ENCODE peak calls at places on chromosomes 12 and 14, in seven cellular contexts. F is prostate gland, H is stomach, V is transverse colon, N is HCT116, K is HepG2, J is GM12878. E is an unnamed sample.

GRCh38 chr12:107229827-107230226 is 136.5 kb upstream of the CRY1 start:
- DNase-seq in F (no peak), H (no peak), V (no peak), N (no peak), K (no peak), J (no peak), E (no peak)

GRCh38 chr14:88521818-88522217 is 33.0 kb downstream of the PTPN21 start:
- DNase-seq in F (no peak), H (no peak), V (no peak), N (no peak), K (no peak), J (no peak), E (no peak)

GRCh38 chr12:80702889-80703605 is 4.4 kb upstream of the MYF6 start:
- DNase-seq in F (no peak), H (no peak), V (no peak), N (no peak), K (peak; percentile 5), J (peak; percentile 23), E (no peak)

GRCh38 chr12:76083761-76084276 is 666 bp downstream of the NAP1L1 start:
- DNase-seq in F (peak; percentile 56), H (peak; percentile 49), V (peak; percentile 66), N (no peak), K (peak; percentile 72), J (no peak), E (peak; percentile 47)

GRCh38 chr14:75470238-75470797 is 42.5 kb downstream of the JDP2 start:
- DNase-seq in F (peak; percentile 37), H (peak; percentile 17), V (peak; percentile 52), N (no peak), K (no peak), J (no peak), E (no peak)

GRCh38 chr12:6461401-6462233 is 8.9 kb downstream of the VAMP1 start:
- DNase-seq in F (peak; percentile 24), H (peak; percentile 62), V (peak; percentile 80), N (no peak), K (no peak), J (peak; percentile 95), E (peak; percentile 59)

GRCh38 chr14:105123981-105124836 is 44.4 kb downstream of the JAG2 start:
- DNase-seq in F (no peak), H (no peak), V (peak; percentile 21), N (no peak), K (no peak), J (no peak), E (no peak)

GRCh38 chr14:56798447-56799326 is 11.6 kb downstream of the OTX2 start:
- DNase-seq in F (no peak), H (no peak), V (no peak), N (no peak), K (no peak), J (no peak), E (no peak)

GRCh38 chr12:120364487-120364886 is 4.5 kb downstream of the MSI1 start:
- DNase-seq in F (no peak), H (no peak), V (peak; percentile 24), N (no peak), K (no peak), J (no peak), E (no peak)

GRCh38 chr12:11877869-11878780 is 192.6 kb upstream of the BCL2L14 start:
- DNase-seq in F (no peak), H (peak; percentile 57), V (peak; percentile 68), N (no peak), K (no peak), J (no peak), E (peak; percentile 54)

GRCh38 chr14:74441113-74441512 is 15.1 kb upstream of the SYNDIG1L start:
- DNase-seq in F (no peak), H (no peak), V (no peak), N (no peak), K (no peak), J (no peak), E (no peak)

GRCh38 chr12:109310247-109311125 is 1.4 kb upstream of the FOXN4 start:
- DNase-seq in F (no peak), H (no peak), V (no peak), N (no peak), K (no peak), J (no peak), E (no peak)

GRCh38 chr14:83041224-83041623 is 1507.6 kb upstream of the SEL1L start:
- DNase-seq in F (no peak), H (no peak), V (no peak), N (no peak), K (no peak), J (no peak), E (no peak)

GRCh38 chr14:54450535-54450934 is 9.4 kb upstream of the CNIH1 start:
- DNase-seq in F (no peak), H (no peak), V (no peak), N (no peak), K (no peak), J (peak; percentile 42), E (no peak)

GRCh38 chr12:43812926-43813325 is 6.8 kb upstream of the TWF1 start:
- DNase-seq in F (no peak), H (no peak), V (no peak), N (no peak), K (no peak), J (no peak), E (no peak)

GRCh38 chr12:17216156-17216555 is 610.2 kb upstream of the LMO3 start:
- DNase-seq in F (no peak), H (no peak), V (no peak), N (no peak), K (no peak), J (no peak), E (no peak)

GRCh38 chr14:71136386-71137060 is 229.3 kb downstream of the PCNX1 start:
- DNase-seq in F (no peak), H (no peak), V (no peak), N (no peak), K (no peak), J (no peak), E (no peak)

GRCh38 chr14:71135496-71135895 is 228.2 kb downstream of the PCNX1 start:
- DNase-seq in F (no peak), H (no peak), V (no peak), N (no peak), K (no peak), J (no peak), E (no peak)

GRCh38 chr14:71135911-71136310 is 228.7 kb downstream of the PCNX1 start:
- DNase-seq in F (no peak), H (no peak), V (no peak), N (no peak), K (no peak), J (no peak), E (no peak)

GRCh38 chr14:71133296-71133695 is 226.0 kb downstream of the PCNX1 start:
- DNase-seq in F (no peak), H (no peak), V (no peak), N (no peak), K (no peak), J (no peak), E (no peak)

DNA sequence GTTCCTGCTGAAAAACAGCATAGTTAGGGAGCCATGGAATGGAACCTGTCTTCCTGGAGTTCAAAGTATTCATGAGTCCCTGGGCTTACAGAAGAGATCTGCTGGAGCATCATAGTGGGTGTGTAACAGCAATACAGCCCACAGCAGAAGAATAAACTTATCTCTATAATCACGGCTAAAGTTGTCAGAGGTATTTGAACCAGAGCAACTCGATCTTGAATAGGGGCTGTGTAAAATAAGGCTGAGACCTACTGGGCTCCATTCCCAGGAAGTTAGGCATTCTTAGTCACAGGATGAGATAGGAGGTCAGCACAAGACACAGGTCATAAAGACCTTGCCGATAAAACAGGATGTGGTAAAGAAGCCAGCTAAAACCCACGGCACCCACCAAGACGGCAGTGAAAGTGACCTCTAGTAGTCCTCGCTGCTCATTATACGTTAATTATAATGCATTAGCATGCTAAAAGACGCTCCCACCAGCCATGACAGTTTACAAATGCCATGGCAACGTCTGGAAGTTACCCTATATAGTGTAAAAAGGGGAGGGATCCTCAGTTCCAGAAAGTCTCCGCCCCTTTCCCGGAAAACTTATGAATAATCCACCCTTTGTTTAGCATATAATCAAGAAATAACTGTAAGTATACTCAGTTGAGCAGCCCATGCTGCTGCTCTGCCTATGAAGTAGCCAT is 223.4 kb downstream of the PCNX1 start:
- DNase-seq in F (no peak), H (no peak), V (no peak), N (no peak), K (no peak), J (peak; percentile 20), E (no peak)
- H3K27ac ChIP-seq in F (no peak overlapping the region), H (no peak overlapping the region), V (no peak overlapping the region), N (no peak overlapping the region), K (no peak overlapping the region), J (no peak overlapping the region), E (no peak overlapping the region)

GRCh38 chr12:50926415-50926814 is 25.9 kb upstream of the HIGD1C start:
- DNase-seq in F (no peak), H (no peak), V (no peak), N (no peak), K (no peak), J (no peak), E (no peak)

GRCh38 chr12:50927766-50928224 is 24.5 kb upstream of the HIGD1C start:
- DNase-seq in F (no peak), H (no peak), V (no peak), N (no peak), K (no peak), J (no peak), E (no peak)

GRCh38 chr12:50925920-50926319 is 26.4 kb upstream of the HIGD1C start:
- DNase-seq in F (no peak), H (no peak), V (no peak), N (no peak), K (no peak), J (no peak), E (no peak)

GRCh38 chr12:50928392-50928791 is 24.0 kb upstream of the HIGD1C start:
- DNase-seq in F (peak; percentile 35), H (no peak), V (no peak), N (no peak), K (no peak), J (no peak), E (no peak)

GRCh38 chr12:50927356-50927755 is 25.0 kb upstream of the HIGD1C start:
- DNase-seq in F (no peak), H (no peak), V (no peak), N (no peak), K (no peak), J (no peak), E (no peak)
- TF ChIP-seq POLR2A in F (no peak), H (no peak), V (no peak), N (no peak), K (no peak), J (no peak), E (no peak)

GRCh38 chr12:98593351-98594049 is at the start of gene SLC25A3:
- DNase-seq in F (peak; percentile 97), H (peak; percentile 96), V (peak; percentile 97), N (peak; percentile 96), K (peak; percentile 94), J (peak; percentile 95), E (peak; percentile 94)
- TF ChIP-seq POLR2AphosphoS5 in F (peak; percentile 97), H (peak; percentile 98), V (peak; percentile 100), N (peak; percentile 100), K (peak; percentile 100), J (peak; percentile 99), E (peak; percentile 99)

DNA sequence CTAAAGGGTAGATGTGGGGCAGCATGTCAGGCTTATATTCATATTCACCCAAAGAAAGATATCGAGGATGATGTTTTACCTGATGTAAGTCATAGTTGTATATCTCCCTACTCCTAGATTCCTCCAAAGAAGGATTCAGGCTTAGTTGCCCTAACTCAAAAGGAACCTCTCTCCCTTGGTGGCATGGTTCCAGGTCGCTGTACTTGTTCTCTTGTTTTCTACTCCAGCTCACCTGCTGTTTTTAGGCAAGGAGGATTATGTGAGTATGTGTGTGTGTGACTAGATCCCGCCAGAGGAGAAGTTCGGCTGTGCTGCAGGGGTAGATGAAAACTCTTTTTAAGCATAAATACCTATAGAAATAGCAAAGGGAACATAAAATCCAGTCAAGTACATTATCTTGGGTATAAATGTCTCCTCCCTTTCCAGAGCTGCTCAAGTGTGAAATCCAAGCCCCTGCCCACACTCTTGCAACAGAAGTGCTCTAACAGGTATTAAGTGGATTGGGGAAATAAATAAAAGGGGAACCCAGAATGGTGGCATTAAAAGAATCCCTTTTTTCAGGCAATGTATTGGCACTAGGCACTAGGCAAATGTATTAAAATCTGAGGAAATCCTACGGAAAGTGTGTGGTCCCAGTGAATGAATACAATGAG is 375.7 kb downstream of the ZFP36L1 start:
- DNase-seq in F (no peak), H (peak; percentile 33), V (no peak), N (no peak), K (no peak), J (no peak), E (no peak)
- H3K27ac ChIP-seq in F (no peak overlapping the region), H (no peak overlapping the region), V (no peak overlapping the region), N (no peak overlapping the region), K (no peak overlapping the region), J (no peak overlapping the region), E (no peak overlapping the region)

E was measured in breast epithelium.